ENCODE peak calls at places on chromosomes 2 and 18, in five cellular contexts. D is GM13976, R is HFFc6, W is lower lobe of right lung, E is nephron progenitor cell. A is an unnamed sample.

GRCh38 chr2:10619643-10620042 is 70.1 kb downstream of the NOL10 start:
- DNase-seq in D (no peak), E (no peak), R (peak), W (no peak), A (peak)

GRCh38 chr18:8994603-8995002 is 107.9 kb upstream of the NDUFV2 start:
- DNase-seq in D (no peak), W (no peak), R (no peak), E (no peak), A (no peak)

GRCh38 chr2:238494573-238494961 is 67.8 kb downstream of the ASB1 start:
- DNase-seq in R (no peak), D (no peak), W (no peak), E (no peak), A (no peak)

GRCh38 chr2:145595296-145595695 is 1075.4 kb upstream of the ZEB2 start:
- DNase-seq in D (no peak), E (no peak), W (no peak), R (no peak), A (no peak)

GRCh38 chr2:109435866-109436634 is 177.7 kb downstream of the SEPTIN10 start:
- DNase-seq in D (no peak), W (peak), E (no peak), R (no peak), A (no peak)

GRCh38 chr2:101518470-101519172 is 43.7 kb upstream of the RFX8 start:
- DNase-seq in D (no peak), R (peak), W (no peak), E (peak), A (no peak)

GRCh38 chr2:45984896-45985488 is 312.2 kb upstream of the EPAS1 start:
- DNase-seq in R (no peak), D (no peak), W (no peak), E (no peak), A (no peak)

GRCh38 chr2:96359310-96359709 is 23.7 kb downstream of the NCAPH start:
- DNase-seq in D (no peak), E (no peak), W (no peak), R (no peak), A (no peak)

GRCh38 chr18:58977801-58978200 is 113.1 kb downstream of the ZNF532 start:
- DNase-seq in D (no peak), R (no peak), W (no peak), E (no peak), A (no peak)

GRCh38 chr2:143694335-143694734 is 565.1 kb downstream of the ARHGAP15 start:
- DNase-seq in E (no peak), R (no peak), W (no peak), D (no peak), A (no peak)

GRCh38 chr2:53740170-53740569 is 27.4 kb upstream of the CHAC2 start:
- DNase-seq in R (peak), D (no peak), W (no peak), E (no peak), A (no peak)

GRCh38 chr18:3688682-3689081 is 238.7 kb downstream of the TGIF1 start:
- DNase-seq in W (no peak), E (no peak), R (peak), D (no peak), A (peak)

GRCh38 chr2:36572054-36572751 is 25.8 kb downstream of the FEZ2 start:
- DNase-seq in E (no peak), R (no peak), D (no peak), W (no peak), A (no peak)

GRCh38 chr2:37872192-37872545 is 52.9 kb upstream of the RMDN2 start:
- DNase-seq in E (no peak), W (no peak), D (no peak), R (no peak), A (no peak)

GRCh38 chr2:208315081-208315788 is 49.2 kb downstream of the PIKFYVE start:
- DNase-seq in W (no peak), D (peak), E (no peak), R (peak), A (no peak)

GRCh38 chr2:25822190-25823117 is 55.8 kb downstream of the ASXL2 start:
- DNase-seq in E (no peak), W (peak), R (no peak), D (peak), A (no peak)
- TF ChIP-seq CTCF in E (no peak), W (no peak), R (no peak), D (no peak), A (no peak)

GRCh38 chr2:160087854-160088745 is 25.7 kb upstream of the PLA2R1 start:
- DNase-seq in D (no peak), W (no peak), E (peak), R (no peak), A (no peak)
- TF ChIP-seq CTCF in D (no peak), W (peak), E (no peak), R (peak), A (peak)

DNA sequence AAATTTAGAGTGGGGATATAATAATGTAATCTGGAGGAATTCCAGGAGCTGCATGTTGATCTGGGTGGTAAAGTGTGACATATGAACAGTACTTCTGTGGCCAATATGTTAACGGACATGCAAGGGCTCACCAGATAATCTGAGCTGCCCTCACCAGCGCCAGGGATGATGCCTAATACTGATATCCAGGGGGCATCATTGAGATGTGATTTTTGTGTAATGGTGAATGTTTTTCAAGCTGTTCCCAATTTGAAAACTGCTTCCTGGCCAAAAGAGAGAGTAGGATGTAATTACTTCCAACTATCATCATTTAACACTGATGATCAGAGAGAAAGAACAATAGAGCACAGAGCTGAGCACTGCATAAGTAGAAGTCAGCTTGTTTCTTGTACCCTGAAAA is 235.7 kb downstream of the DSEL start:
- DNase-seq in D (no peak), E (no peak), W (no peak), R (no peak), A (no peak)
- TF ChIP-seq CTCF in D (no peak), E (no peak), W (no peak), R (no peak), A (no peak)

DNA sequence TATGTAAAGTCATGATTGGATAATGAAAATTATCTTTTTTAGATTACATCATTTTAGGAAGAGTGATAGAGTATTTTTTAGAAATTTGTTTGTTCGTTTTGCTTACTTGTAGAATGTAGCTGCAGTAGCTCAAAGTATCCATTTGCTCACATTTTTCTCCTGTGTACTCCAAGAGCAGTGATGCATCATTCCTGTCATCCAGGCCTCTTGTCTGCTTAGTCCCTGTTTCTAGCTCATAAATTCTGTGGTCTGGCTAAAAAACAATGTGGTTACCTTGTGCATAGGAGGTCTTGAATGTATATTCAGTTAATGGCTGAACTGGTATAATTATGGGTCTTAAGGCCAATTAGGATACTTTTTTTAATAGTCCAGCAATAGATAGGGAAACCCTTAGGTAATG is 144.9 kb downstream of the ZNF407 start:
- DNase-seq in W (no peak), D (no peak), E (peak), R (peak), A (no peak)
- TF ChIP-seq CTCF in W (no peak), D (no peak), E (no peak), R (no peak), A (no peak)

DNA sequence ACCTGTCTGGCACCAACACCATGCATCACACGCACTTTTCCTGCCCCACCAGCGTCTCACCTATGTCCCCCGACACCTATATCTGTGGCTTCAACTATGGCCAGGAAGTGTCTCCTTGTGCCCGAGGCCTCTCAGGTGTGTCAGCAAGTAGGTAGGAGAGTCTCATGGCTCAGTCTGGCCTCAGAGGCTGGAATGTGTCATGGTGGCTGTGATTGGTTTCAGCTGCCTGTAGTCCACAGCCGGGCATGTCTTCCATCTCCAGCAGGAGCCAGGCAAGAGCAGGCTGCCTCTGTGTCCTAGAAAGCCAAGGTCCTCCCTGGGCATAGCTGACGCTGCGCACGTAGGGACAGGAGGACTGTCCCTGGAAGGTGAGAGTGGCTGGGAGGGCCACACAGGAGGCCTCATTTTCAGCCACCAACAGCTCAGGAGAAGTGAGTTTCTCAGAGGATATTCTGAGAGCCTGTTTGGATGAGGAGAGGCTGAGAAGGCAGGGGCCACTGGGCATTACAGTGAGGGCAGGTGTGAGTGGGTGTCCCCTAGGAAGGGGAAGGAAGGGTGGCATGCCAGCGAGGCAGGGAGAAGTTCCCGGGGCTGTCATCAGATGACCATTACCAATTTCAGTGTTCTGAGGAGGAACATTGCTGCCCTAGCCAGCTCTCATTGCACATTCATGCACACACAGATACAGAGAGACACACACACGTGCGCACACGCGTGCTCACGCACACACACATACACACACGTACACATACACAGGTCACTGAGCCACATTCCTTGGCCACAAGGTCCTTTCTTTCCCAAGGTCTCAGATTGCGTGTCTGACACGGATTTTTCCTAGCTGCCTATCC is 47.1 kb downstream of the SDC1 start:
- DNase-seq in D (no peak), R (no peak), W (peak), E (no peak), A (no peak)
- TF ChIP-seq CTCF in D (no peak), R (no peak), W (no peak), E (no peak), A (no peak)

A was measured in BJ.